ENCODE peak calls at places on chromosomes 13 and 19, in four cellular contexts. Q is effector CD4-positive, alpha-beta T cell; S is glutamatergic neuron; P is stimulated activated CD4-positive, alpha-beta T cell treated with anti-CD3 and anti-CD28 coated beads, Interleukin-4, amount 100 ng/mL, for 24 hours. T is an unnamed sample.

GRCh38 chr13:47901451-47901850 is 99.6 kb downstream of the SUCLA2 start:
- DNase-seq in P (no peak), S (no peak), Q (no peak), T (no peak)

GRCh38 chr19:50724522-50725217 is 1.5 kb downstream of the CLEC11A start:
- DNase-seq in Q (peak), P (peak), S (peak), T (peak)

GRCh38 chr19:47713046-47714021 is at the start of gene EHD2:
- DNase-seq in Q (peak), P (peak), S (peak), T (no peak)

GRCh38 chr19:58544591-58545285 is 874 bp downstream of the TRIM28 start:
- DNase-seq in S (peak), Q (peak), P (peak), T (peak)

GRCh38 chr19:12769689-12770088 is 5.7 kb downstream of the HOOK2 start:
- DNase-seq in Q (peak), P (peak), S (peak), T (peak)

GRCh38 chr13:78138756-78139155 is 220.1 kb upstream of the EDNRB start:
- DNase-seq in Q (no peak), P (no peak), S (no peak), T (no peak)

GRCh38 chr13:45300190-45300985 is 40.6 kb downstream of the TPT1 start:
- DNase-seq in Q (no peak), P (no peak), S (no peak), T (no peak)

GRCh38 chr19:982567-983170 is 1.5 kb upstream of the WDR18 start:
- DNase-seq in P (peak), S (peak), Q (peak), T (peak)

GRCh38 chr13:94674609-94675348 is 37.6 kb downstream of the SOX21 start:
- DNase-seq in S (peak), P (peak), Q (peak), T (no peak)

GRCh38 chr13:73810647-73811046 is 323.6 kb downstream of the KLF12 start:
- DNase-seq in Q (no peak), P (no peak), S (no peak), T (no peak)

GRCh38 chr13:98390086-98390697 is 186.7 kb downstream of the STK24 start:
- DNase-seq in S (no peak), P (no peak), Q (no peak), T (no peak)

GRCh38 chr13:91468301-91468700 is 69.9 kb downstream of the GPC5 start:
- DNase-seq in Q (no peak), S (no peak), P (no peak), T (no peak)

GRCh38 chr19:51259348-51260245 is 8.7 kb downstream of the SIGLECL1 start:
- DNase-seq in S (peak), Q (no peak), P (peak), T (no peak)

GRCh38 chr13:99133848-99134247 is 66.8 kb upstream of the UBAC2 start:
- DNase-seq in S (no peak), Q (no peak), P (no peak), T (no peak)

GRCh38 chr19:8569066-8569761 is 8.0 kb downstream of the MYO1F start:
- DNase-seq in S (no peak), Q (peak), P (peak), T (peak)

GRCh38 chr19:55546822-55547614 is 1.7 kb upstream of the SBK3 start:
- DNase-seq in P (no peak), Q (no peak), S (no peak), T (no peak)

GRCh38 chr19:2974342-2974932 is 2.9 kb upstream of the TLE6 start:
- DNase-seq in Q (no peak), S (no peak), P (no peak), T (no peak)

GRCh38 chr13:100517135-100517534 is 71.5 kb downstream of the GGACT start:
- DNase-seq in Q (no peak), S (no peak), P (no peak), T (no peak)

GRCh38 chr13:69857188-69857821 is 250.3 kb upstream of the ATXN8OS start:
- DNase-seq in P (no peak), S (no peak), Q (no peak), T (no peak)

GRCh38 chr13:33276581-33276980 is 9.0 kb downstream of the STARD13 start:
- DNase-seq in P (no peak), Q (no peak), S (no peak), T (no peak)

GRCh38 chr13:84672616-84673015 is 790.3 kb upstream of the SLITRK1 start:
- DNase-seq in P (no peak), Q (no peak), S (no peak), T (no peak)

GRCh38 chr19:38266981-38267597 is 2.7 kb downstream of the SPINT2 start:
- DNase-seq in S (no peak), Q (no peak), P (no peak), T (no peak)

GRCh38 chr13:102028846-102029245 is 373.0 kb downstream of the FGF14 start:
- DNase-seq in P (no peak), S (no peak), Q (no peak), T (no peak)

GRCh38 chr19:45200614-45201013 is 22.0 kb downstream of the BLOC1S3 start:
- DNase-seq in P (no peak), S (no peak), Q (no peak), T (no peak)

GRCh38 chr13:31207630-31208549 is 8.1 kb downstream of the B3GLCT start:
- DNase-seq in P (no peak), Q (no peak), S (peak), T (no peak)

GRCh38 chr19:336067-336614 is 8.5 kb downstream of the MIER2 start:
- DNase-seq in S (no peak), P (no peak), Q (no peak), T (no peak)

GRCh38 chr19:49461656-49462055 is 8.6 kb downstream of the ALDH16A1 start:
- DNase-seq in S (no peak), P (no peak), Q (no peak), T (no peak)

GRCh38 chr19:6800991-6801396 is 28.5 kb downstream of the VAV1 start:
- DNase-seq in P (no peak), Q (no peak), S (no peak), T (no peak)

GRCh38 chr19:7295912-7296486 is 1.8 kb upstream of the INSR start:
- DNase-seq in P (no peak), S (no peak), Q (no peak), T (no peak)

GRCh38 chr19:6613711-6614110 is 22.8 kb upstream of the CD70 start:
- DNase-seq in S (no peak), P (peak), Q (no peak), T (no peak)

GRCh38 chr19:46478356-46478986 is 7.1 kb upstream of the PNMA8A start:
- DNase-seq in P (no peak), Q (no peak), S (no peak), T (no peak)